ENCODE peak calls at places on chromosomes 1 and 21, in four cellular contexts. L, F, Y and G are unnamed samples.

GRCh38 chr1:62175568-62176179 is 19.0 kb upstream of the L1TD1 start:
- DNase-seq in L (no peak), F (peak), Y (peak), G (peak)

GRCh38 chr1:154808909-154809262 is 61.2 kb downstream of the KCNN3 start:
- DNase-seq in L (no peak), F (peak), Y (peak), G (peak)

GRCh38 chr1:9427388-9427787 is 111.9 kb upstream of the SLC25A33 start:
- DNase-seq in L (no peak), F (no peak), Y (no peak), G (no peak)

GRCh38 chr21:44727321-44727720 is 15.9 kb upstream of the TSPEAR start:
- DNase-seq in L (peak), F (no peak), Y (no peak), G (no peak)

GRCh38 chr1:228265167-228265566 is 57.3 kb downstream of the OBSCN start:
- DNase-seq in L (no peak), F (no peak), Y (no peak), G (peak)

GRCh38 chr1:37177230-37177864 is 143.0 kb upstream of the GRIK3 start:
- DNase-seq in L (no peak), F (peak), Y (peak), G (peak)

GRCh38 chr1:36238433-36238832 is 14.2 kb downstream of the THRAP3 start:
- DNase-seq in L (no peak), F (no peak), Y (no peak), G (no peak)

GRCh38 chr1:110084226-110085078 is 14.0 kb upstream of the ALX3 start:
- DNase-seq in L (no peak), F (peak), Y (peak), G (peak)

GRCh38 chr1:13583592-13583963 is at the start of gene PDPN:
- DNase-seq in L (peak), F (no peak), Y (peak), G (no peak)

GRCh38 chr1:11037740-11038182 is 9.3 kb downstream of the MASP2 start:
- DNase-seq in L (peak), F (peak), Y (peak), G (peak)

GRCh38 chr1:247849616-247850015 is 7.4 kb upstream of the TRIM58 start:
- DNase-seq in L (no peak), F (no peak), Y (no peak), G (no peak)

GRCh38 chr1:5389101-5389885 is 602.9 kb downstream of the NPHP4 start:
- DNase-seq in L (no peak), F (no peak), Y (no peak), G (no peak)

GRCh38 chr1:116991918-116992317 is 9.6 kb upstream of the CD101 start:
- DNase-seq in L (no peak), F (no peak), Y (no peak), G (no peak)

GRCh38 chr1:204360314-204360713 is 585 bp upstream of the PLEKHA6 start:
- DNase-seq in L (no peak), F (no peak), Y (no peak), G (no peak)
- TF ChIP-seq CTCF in L (no peak), F (no peak), Y (no peak), G (no peak)

GRCh38 chr1:212293579-212293978 is 8.4 kb downstream of the PPP2R5A start:
- DNase-seq in L (no peak), F (no peak), Y (no peak), G (no peak)
- TF ChIP-seq CTCF in L (no peak), F (no peak), Y (no peak), G (no peak)

GRCh38 chr1:200133123-200133522 is 105.6 kb downstream of the NR5A2 start:
- DNase-seq in L (no peak), F (no peak), Y (no peak), G (no peak)
- TF ChIP-seq CTCF in L (no peak), F (no peak), Y (no peak), G (no peak)

DNA sequence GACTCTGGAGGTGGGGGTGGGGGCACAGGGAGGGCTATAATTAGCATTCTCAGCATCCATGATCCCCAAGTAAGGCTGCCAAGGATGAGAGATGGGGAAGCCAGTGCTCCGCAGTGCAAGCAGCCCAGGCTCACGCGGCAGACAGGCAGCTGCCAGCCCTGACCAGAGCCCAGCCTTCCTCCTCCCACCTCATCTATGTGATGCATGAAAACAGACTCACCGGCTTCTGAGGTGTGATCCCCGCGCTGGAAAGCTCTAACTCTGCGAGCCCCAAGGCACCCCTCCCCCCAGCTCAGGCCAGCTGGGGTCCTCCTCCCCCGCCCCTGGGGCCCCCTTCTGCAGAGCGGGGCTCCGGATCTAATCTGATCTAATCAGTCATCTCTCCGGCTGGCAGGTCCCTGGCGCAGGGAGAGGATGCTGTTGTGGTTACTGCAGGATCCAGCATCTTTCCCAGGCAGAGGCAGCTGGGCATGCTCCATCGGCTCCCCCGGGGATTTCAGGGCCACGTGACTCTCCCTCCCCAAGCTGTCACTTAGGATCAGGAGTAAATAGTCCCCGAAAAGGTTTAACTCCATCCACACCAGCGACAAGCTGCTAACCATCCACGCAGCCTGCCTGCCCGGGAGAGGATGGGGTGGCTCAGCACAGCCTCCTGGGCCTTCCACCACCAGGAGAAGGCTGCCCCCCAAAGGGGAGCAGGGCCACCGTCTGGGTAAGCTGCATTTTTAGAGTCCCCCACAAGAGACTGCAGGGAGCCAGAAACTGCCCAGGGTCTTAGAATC is at the start of gene PLEKHA6:
- DNase-seq in L (no peak), F (no peak), Y (peak), G (no peak)
- TF ChIP-seq CTCF in L (no peak), F (no peak), Y (peak), G (no peak)

GRCh38 chr1:164675342-164675904 is 116.4 kb downstream of the PBX1 start:
- DNase-seq in L (no peak), F (no peak), Y (no peak), G (no peak)

GRCh38 chr1:164672610-164673009 is 113.6 kb downstream of the PBX1 start:
- DNase-seq in L (no peak), F (no peak), Y (no peak), G (no peak)

GRCh38 chr1:164670026-164670425 is 111.0 kb downstream of the PBX1 start:
- DNase-seq in L (no peak), F (no peak), Y (no peak), G (no peak)

GRCh38 chr1:164671597-164672327 is 112.8 kb downstream of the PBX1 start:
- DNase-seq in L (no peak), F (no peak), Y (no peak), G (no peak)

DNA sequence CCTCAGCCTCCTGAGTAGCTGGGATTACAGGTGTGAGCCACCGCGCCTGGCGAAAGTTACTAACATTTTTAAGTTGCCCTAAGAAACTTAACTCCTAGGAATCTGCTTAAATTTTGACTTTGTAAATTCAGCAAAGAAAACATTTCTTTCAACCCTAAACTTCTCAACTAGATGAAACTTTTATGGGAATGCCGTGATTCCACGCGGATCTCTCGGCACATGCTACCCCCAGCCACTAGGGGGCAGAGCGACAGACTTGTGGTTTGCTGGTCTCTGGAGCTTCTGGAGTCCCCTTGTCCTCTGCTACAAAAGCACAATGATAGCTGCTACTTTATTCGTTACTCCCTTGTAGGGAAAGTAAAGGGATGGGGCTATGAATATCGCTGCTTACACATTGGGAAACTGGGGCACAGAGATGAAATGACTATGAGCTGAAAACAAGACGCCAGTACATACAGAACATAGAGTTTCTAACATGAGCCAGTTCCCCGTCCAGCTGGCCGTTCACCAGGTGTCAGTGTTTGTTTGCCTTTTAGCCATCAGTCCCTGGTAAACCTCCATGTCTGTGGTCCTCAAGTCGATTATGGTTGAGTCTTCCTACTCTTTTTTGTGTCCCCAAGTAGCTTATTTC is 114.7 kb downstream of the PBX1 start:
- DNase-seq in L (no peak), F (peak), Y (peak), G (no peak)
- TF ChIP-seq CTCF in L (no peak), F (peak), Y (peak), G (peak)

DNA sequence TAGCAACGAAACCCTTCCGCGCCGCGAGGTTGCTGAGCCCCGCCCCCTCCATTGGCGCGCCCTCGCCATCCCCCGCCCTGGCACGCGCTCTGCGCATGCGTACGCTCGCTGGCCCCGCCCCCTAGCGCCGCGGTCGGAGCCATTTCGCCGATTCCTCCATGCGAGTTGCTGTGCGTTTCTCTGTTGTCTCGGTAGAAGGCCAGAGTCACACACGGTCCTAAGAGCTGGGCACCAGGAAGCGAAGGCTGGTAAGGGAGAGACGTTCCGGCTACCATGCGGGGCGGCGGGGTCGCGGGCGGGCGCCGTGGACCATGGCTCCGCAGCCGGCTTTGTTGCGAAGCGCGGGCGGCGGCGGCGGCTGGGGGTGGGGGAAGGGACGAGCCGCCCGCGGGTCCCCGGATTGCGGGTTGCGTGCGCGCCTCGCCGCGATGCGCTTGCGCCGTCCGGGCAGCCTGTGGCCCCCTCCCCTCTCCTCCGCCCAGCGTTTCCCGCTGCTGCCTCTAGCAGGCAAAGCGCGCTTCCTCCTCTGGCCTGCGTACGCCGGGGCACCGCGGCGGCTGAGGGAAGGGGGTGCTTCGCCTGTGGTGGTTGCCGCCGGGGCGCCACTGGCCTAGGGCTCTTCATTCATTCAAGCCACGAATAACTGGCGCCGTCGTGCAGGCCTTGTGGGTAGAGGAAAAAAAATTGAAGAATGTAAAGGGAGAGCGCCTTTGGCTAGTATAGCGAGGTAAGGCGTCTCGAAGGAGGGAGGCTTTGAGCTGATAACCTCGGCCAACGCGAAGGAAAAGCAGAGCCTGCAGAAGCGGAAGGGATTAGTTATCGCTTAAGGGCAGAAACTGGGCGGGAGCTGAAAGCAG is at the start of gene DHX9:
- DNase-seq in L (peak), F (peak), Y (peak), G (peak)
- TF ChIP-seq CTCF in L (no peak), F (peak), Y (no peak), G (no peak)